ENCODE peak calls at places on chromosomes 7 and 10, in five cellular contexts. One of them, this sample, is unnamed.

GRCh38 chr10:116772901-116773300 is 30.5 kb upstream of the HSPA12A start:
- DNase-seq in Ammon's horn: no peak
- DNase-seq in SK-N-SH: no peak
- DNase-seq in activated CD8-positive, alpha-beta memory T cell treated with anti-CD3 and anti-CD28 coated beads for 24 hours: no peak
- DNase-seq in ovary: no peak
- DNase-seq in this sample: no peak

GRCh38 chr10:71368639-71369038 is 28.1 kb upstream of the CDH23 start:
- DNase-seq in Ammon's horn: no peak
- DNase-seq in ovary: no peak
- DNase-seq in SK-N-SH: no peak
- DNase-seq in activated CD8-positive, alpha-beta memory T cell treated with anti-CD3 and anti-CD28 coated beads for 24 hours: no peak
- DNase-seq in this sample: no peak

GRCh38 chr10:86365346-86366032 is 1.1 kb downstream of the GRID1 start:
- DNase-seq in SK-N-SH: no peak
- DNase-seq in activated CD8-positive, alpha-beta memory T cell treated with anti-CD3 and anti-CD28 coated beads for 24 hours: peak
- DNase-seq in Ammon's horn: peak
- DNase-seq in ovary: no peak
- DNase-seq in this sample: peak

GRCh38 chr7:130957140-130957513 is 223.1 kb upstream of the KLF14 start:
- DNase-seq in Ammon's horn: no peak
- DNase-seq in ovary: no peak
- DNase-seq in activated CD8-positive, alpha-beta memory T cell treated with anti-CD3 and anti-CD28 coated beads for 24 hours: no peak
- DNase-seq in SK-N-SH: no peak
- DNase-seq in this sample: no peak

GRCh38 chr7:22631730-22632129 is 95.3 kb upstream of the IL6 start:
- DNase-seq in SK-N-SH: no peak
- DNase-seq in activated CD8-positive, alpha-beta memory T cell treated with anti-CD3 and anti-CD28 coated beads for 24 hours: no peak
- DNase-seq in Ammon's horn: no peak
- DNase-seq in ovary: no peak
- DNase-seq in this sample: no peak

GRCh38 chr10:71842424-71842823 is 8.6 kb downstream of the PSAP start:
- DNase-seq in activated CD8-positive, alpha-beta memory T cell treated with anti-CD3 and anti-CD28 coated beads for 24 hours: no peak
- DNase-seq in SK-N-SH: no peak
- DNase-seq in ovary: no peak
- DNase-seq in Ammon's horn: no peak
- DNase-seq in this sample: no peak

GRCh38 chr10:103640436-103641181 is 147.1 kb downstream of the NEURL1 start:
- DNase-seq in activated CD8-positive, alpha-beta memory T cell treated with anti-CD3 and anti-CD28 coated beads for 24 hours: no peak
- DNase-seq in Ammon's horn: peak
- DNase-seq in ovary: peak
- DNase-seq in SK-N-SH: no peak
- DNase-seq in this sample: no peak

GRCh38 chr10:98125940-98126631 is 8.4 kb upstream of the R3HCC1L start:
- DNase-seq in SK-N-SH: no peak
- DNase-seq in Ammon's horn: no peak
- DNase-seq in activated CD8-positive, alpha-beta memory T cell treated with anti-CD3 and anti-CD28 coated beads for 24 hours: no peak
- DNase-seq in ovary: no peak
- DNase-seq in this sample: no peak

GRCh38 chr7:1025747-1026581 is 18.4 kb upstream of the GPR146 start:
- DNase-seq in activated CD8-positive, alpha-beta memory T cell treated with anti-CD3 and anti-CD28 coated beads for 24 hours: no peak
- DNase-seq in ovary: no peak
- DNase-seq in Ammon's horn: no peak
- DNase-seq in SK-N-SH: no peak
- DNase-seq in this sample: no peak

GRCh38 chr7:107528461-107528860 is 35.3 kb downstream of the COG5 start:
- DNase-seq in SK-N-SH: no peak
- DNase-seq in ovary: no peak
- DNase-seq in Ammon's horn: no peak
- DNase-seq in activated CD8-positive, alpha-beta memory T cell treated with anti-CD3 and anti-CD28 coated beads for 24 hours: no peak
- DNase-seq in this sample: no peak

GRCh38 chr7:11341285-11341944 is 367.7 kb downstream of the PHF14 start:
- DNase-seq in SK-N-SH: peak
- DNase-seq in activated CD8-positive, alpha-beta memory T cell treated with anti-CD3 and anti-CD28 coated beads for 24 hours: no peak
- DNase-seq in Ammon's horn: peak
- DNase-seq in ovary: peak
- DNase-seq in this sample: no peak

GRCh38 chr10:9274206-9274755 is 1219.8 kb downstream of the GATA3 start:
- DNase-seq in SK-N-SH: no peak
- DNase-seq in activated CD8-positive, alpha-beta memory T cell treated with anti-CD3 and anti-CD28 coated beads for 24 hours: no peak
- DNase-seq in Ammon's horn: no peak
- DNase-seq in ovary: no peak
- DNase-seq in this sample: no peak

GRCh38 chr10:101234333-101234732 is 5.1 kb upstream of the LBX1 start:
- DNase-seq in SK-N-SH: no peak
- DNase-seq in activated CD8-positive, alpha-beta memory T cell treated with anti-CD3 and anti-CD28 coated beads for 24 hours: no peak
- DNase-seq in ovary: no peak
- DNase-seq in Ammon's horn: no peak
- DNase-seq in this sample: no peak

GRCh38 chr10:77416327-77417135 is 221.1 kb downstream of the KCNMA1 start:
- DNase-seq in ovary: no peak
- DNase-seq in SK-N-SH: no peak
- DNase-seq in Ammon's horn: no peak
- DNase-seq in activated CD8-positive, alpha-beta memory T cell treated with anti-CD3 and anti-CD28 coated beads for 24 hours: no peak
- DNase-seq in this sample: no peak

GRCh38 chr10:63209703-63210102 is 76.6 kb downstream of the NRBF2 start:
- DNase-seq in Ammon's horn: no peak
- DNase-seq in SK-N-SH: no peak
- DNase-seq in ovary: no peak
- DNase-seq in activated CD8-positive, alpha-beta memory T cell treated with anti-CD3 and anti-CD28 coated beads for 24 hours: no peak
- DNase-seq in this sample: no peak

GRCh38 chr10:44393051-44393630 is 8.2 kb upstream of the CXCL12 start:
- DNase-seq in SK-N-SH: no peak
- DNase-seq in ovary: no peak
- DNase-seq in Ammon's horn: no peak
- DNase-seq in activated CD8-positive, alpha-beta memory T cell treated with anti-CD3 and anti-CD28 coated beads for 24 hours: no peak
- DNase-seq in this sample: no peak

GRCh38 chr10:126929391-126929790 is 24.2 kb downstream of the DOCK1 start:
- DNase-seq in SK-N-SH: no peak
- DNase-seq in ovary: no peak
- DNase-seq in Ammon's horn: no peak
- DNase-seq in activated CD8-positive, alpha-beta memory T cell treated with anti-CD3 and anti-CD28 coated beads for 24 hours: no peak
- DNase-seq in this sample: no peak

GRCh38 chr7:91126762-91127161 is 137.5 kb upstream of the FZD1 start:
- DNase-seq in activated CD8-positive, alpha-beta memory T cell treated with anti-CD3 and anti-CD28 coated beads for 24 hours: no peak
- DNase-seq in SK-N-SH: no peak
- DNase-seq in ovary: no peak
- DNase-seq in Ammon's horn: no peak
- DNase-seq in this sample: no peak

GRCh38 chr10:89373916-89374711 is 3.7 kb upstream of the IFIT1B start:
- DNase-seq in SK-N-SH: peak
- DNase-seq in Ammon's horn: peak
- DNase-seq in activated CD8-positive, alpha-beta memory T cell treated with anti-CD3 and anti-CD28 coated beads for 24 hours: no peak
- DNase-seq in ovary: peak
- DNase-seq in this sample: no peak

GRCh38 chr7:27168265-27168947 is 3.1 kb upstream of the HOXA9 start:
- DNase-seq in activated CD8-positive, alpha-beta memory T cell treated with anti-CD3 and anti-CD28 coated beads for 24 hours: peak
- DNase-seq in SK-N-SH: peak
- DNase-seq in Ammon's horn: no peak
- DNase-seq in ovary: no peak
- DNase-seq in this sample: no peak

GRCh38 chr10:77794256-77795142 is 132.1 kb downstream of the DLG5 start:
- DNase-seq in SK-N-SH: no peak
- DNase-seq in ovary: no peak
- DNase-seq in Ammon's horn: no peak
- DNase-seq in activated CD8-positive, alpha-beta memory T cell treated with anti-CD3 and anti-CD28 coated beads for 24 hours: no peak
- DNase-seq in this sample: no peak

GRCh38 chr7:134855467-134855866 is 76.0 kb downstream of the CALD1 start:
- DNase-seq in activated CD8-positive, alpha-beta memory T cell treated with anti-CD3 and anti-CD28 coated beads for 24 hours: no peak
- DNase-seq in Ammon's horn: no peak
- DNase-seq in ovary: no peak
- DNase-seq in SK-N-SH: no peak
- DNase-seq in this sample: no peak

GRCh38 chr10:129799942-129800341 is 164.1 kb downstream of the EBF3 start:
- DNase-seq in Ammon's horn: no peak
- DNase-seq in SK-N-SH: no peak
- DNase-seq in ovary: no peak
- DNase-seq in activated CD8-positive, alpha-beta memory T cell treated with anti-CD3 and anti-CD28 coated beads for 24 hours: no peak
- DNase-seq in this sample: no peak

GRCh38 chr10:131681656-131682055 is 219.2 kb upstream of the PPP2R2D start:
- DNase-seq in Ammon's horn: no peak
- DNase-seq in ovary: no peak
- DNase-seq in SK-N-SH: no peak
- DNase-seq in activated CD8-positive, alpha-beta memory T cell treated with anti-CD3 and anti-CD28 coated beads for 24 hours: no peak
- DNase-seq in this sample: no peak

GRCh38 chr7:123675092-123675473 is 19.4 kb downstream of the LMOD2 start:
- DNase-seq in Ammon's horn: no peak
- DNase-seq in ovary: no peak
- DNase-seq in SK-N-SH: no peak
- DNase-seq in activated CD8-positive, alpha-beta memory T cell treated with anti-CD3 and anti-CD28 coated beads for 24 hours: no peak
- DNase-seq in this sample: no peak

GRCh38 chr7:8700076-8700624 is 266.7 kb downstream of the NXPH1 start:
- DNase-seq in Ammon's horn: no peak
- DNase-seq in activated CD8-positive, alpha-beta memory T cell treated with anti-CD3 and anti-CD28 coated beads for 24 hours: no peak
- DNase-seq in ovary: no peak
- DNase-seq in SK-N-SH: peak
- DNase-seq in this sample: no peak

GRCh38 chr7:117505238-117505637 is 25.4 kb downstream of the CFTR start:
- DNase-seq in ovary: no peak
- DNase-seq in Ammon's horn: no peak
- DNase-seq in activated CD8-positive, alpha-beta memory T cell treated with anti-CD3 and anti-CD28 coated beads for 24 hours: no peak
- DNase-seq in SK-N-SH: no peak
- DNase-seq in this sample: no peak

GRCh38 chr7:116674508-116675173 is 2.6 kb downstream of the MET start:
- DNase-seq in activated CD8-positive, alpha-beta memory T cell treated with anti-CD3 and anti-CD28 coated beads for 24 hours: no peak
- DNase-seq in SK-N-SH: no peak
- DNase-seq in ovary: no peak
- DNase-seq in Ammon's horn: no peak
- DNase-seq in this sample: no peak

GRCh38 chr10:131211965-131212619 is 99.4 kb downstream of the TCERG1L start:
- DNase-seq in ovary: no peak
- DNase-seq in Ammon's horn: no peak
- DNase-seq in SK-N-SH: no peak
- DNase-seq in activated CD8-positive, alpha-beta memory T cell treated with anti-CD3 and anti-CD28 coated beads for 24 hours: no peak
- DNase-seq in this sample: no peak

GRCh38 chr10:36280396-36280795 is 638.3 kb upstream of the FZD8 start:
- DNase-seq in SK-N-SH: no peak
- DNase-seq in Ammon's horn: no peak
- DNase-seq in activated CD8-positive, alpha-beta memory T cell treated with anti-CD3 and anti-CD28 coated beads for 24 hours: no peak
- DNase-seq in ovary: no peak
- DNase-seq in this sample: no peak

GRCh38 chr7:127393370-127394058 is 1.0 kb upstream of the ZNF800 start:
- DNase-seq in SK-N-SH: peak
- DNase-seq in Ammon's horn: no peak
- DNase-seq in ovary: peak
- DNase-seq in activated CD8-positive, alpha-beta memory T cell treated with anti-CD3 and anti-CD28 coated beads for 24 hours: no peak
- DNase-seq in this sample: no peak

This sample was measured in GM13976.